ENCODE peak calls at places on chromosomes 12 and 14, in four cellular contexts. Z is bronchial epithelial cell, N is GM12865, I is hepatocyte. D is an unnamed sample.

GRCh38 chr12:54350743-54351142 is 13.5 kb downstream of the GPR84 start:
- DNase-seq in Z (no peak), N (no peak), I (no peak), D (no peak)

GRCh38 chr12:125772403-125772802 is 707.2 kb downstream of the AACS start:
- DNase-seq in I (no peak), N (no peak), Z (no peak), D (no peak)

GRCh38 chr14:56004807-56005579 is 113.2 kb upstream of the PELI2 start:
- DNase-seq in Z (peak), I (peak), N (peak), D (no peak)

GRCh38 chr12:109308534-109309440 is at the start of gene FOXN4:
- DNase-seq in N (no peak), I (peak), Z (no peak), D (no peak)

GRCh38 chr12:93572712-93573551 is 457 bp downstream of the SOCS2 start:
- DNase-seq in Z (no peak), I (peak), N (peak), D (peak)

GRCh38 chr12:95551305-95551704 is at the start of gene USP44:
- DNase-seq in I (no peak), N (no peak), Z (no peak), D (no peak)

GRCh38 chr12:55995366-55995765 is 1.7 kb upstream of the SUOX start:
- DNase-seq in N (no peak), Z (no peak), I (no peak), D (no peak)

GRCh38 chr14:29278301-29278700 is 511.7 kb downstream of the FOXG1 start:
- DNase-seq in I (no peak), N (peak), Z (no peak), D (no peak)

GRCh38 chr12:115873416-115874082 is 403.9 kb downstream of the MED13L start:
- DNase-seq in Z (peak), N (no peak), I (no peak), D (no peak)

GRCh38 chr14:92759300-92759678 is 10.9 kb upstream of the LGMN start:
- DNase-seq in N (peak), I (peak), Z (peak), D (no peak)

GRCh38 chr12:108729612-108730336 is 1.5 kb downstream of the CORO1C start:
- DNase-seq in Z (peak), N (no peak), I (peak), D (no peak)

GRCh38 chr14:72535485-72535884 is 358.4 kb downstream of the DPF3 start:
- DNase-seq in Z (no peak), N (peak), I (no peak), D (no peak)

GRCh38 chr14:63745858-63746425 is 18.1 kb upstream of the SGPP1 start:
- DNase-seq in N (peak), I (no peak), Z (no peak), D (no peak)

GRCh38 chr14:104683653-104684448 is 5.6 kb upstream of the INF2 start:
- DNase-seq in I (no peak), Z (no peak), N (no peak), D (no peak)

GRCh38 chr14:23573384-23573783 is 5.2 kb downstream of the JPH4 start:
- DNase-seq in N (no peak), Z (no peak), I (peak), D (no peak)

GRCh38 chr12:4270670-4271432 is 2.7 kb upstream of the CCND2 start:
- DNase-seq in N (peak), I (peak), Z (peak), D (peak)

GRCh38 chr14:73834258-73834620 is 17.4 kb upstream of the PTGR2 start:
- DNase-seq in N (no peak), I (no peak), Z (no peak), D (no peak)

GRCh38 chr12:75364918-75365317 is 26.0 kb upstream of the GLIPR1L2 start:
- DNase-seq in Z (no peak), I (no peak), N (no peak), D (no peak)

GRCh38 chr12:119410396-119410795 is 75.9 kb downstream of the CCDC60 start:
- DNase-seq in Z (no peak), I (no peak), N (no peak), D (no peak)

GRCh38 chr14:42110167-42110566 is 503.5 kb downstream of the LRFN5 start:
- DNase-seq in Z (peak), N (peak), I (no peak), D (no peak)

GRCh38 chr14:49999216-49999761 is 106.4 kb downstream of the ARF6 start:
- DNase-seq in N (peak), I (peak), Z (peak), D (peak)

GRCh38 chr12:93790472-93791152 is 113.4 kb downstream of the CRADD start:
- DNase-seq in Z (peak), N (no peak), I (no peak), D (no peak)

GRCh38 chr14:90301580-90302181 is 30.1 kb downstream of the NRDE2 start:
- DNase-seq in N (peak), I (peak), Z (peak), D (no peak)

GRCh38 chr14:21467620-21468019 is 9.1 kb downstream of the RAB2B start:
- DNase-seq in N (no peak), Z (peak), I (no peak), D (no peak)

GRCh38 chr14:28966416-28967233 is 200.0 kb downstream of the FOXG1 start:
- DNase-seq in N (peak), Z (no peak), I (no peak), D (no peak)

GRCh38 chr14:104933721-104934379 is 9.2 kb downstream of the PLD4 start:
- DNase-seq in N (no peak), I (no peak), Z (peak), D (peak)

GRCh38 chr12:127327986-127328385 is 939.0 kb upstream of the TMEM132C start:
- DNase-seq in N (no peak), Z (peak), I (no peak), D (no peak)

GRCh38 chr12:113194971-113195391 is 9.5 kb downstream of the RITA1 start:
- DNase-seq in N (no peak), I (no peak), Z (no peak), D (peak)

GRCh38 chr14:104600805-104601204 is 3.8 kb downstream of the TMEM179 start:
- DNase-seq in N (no peak), I (no peak), Z (no peak), D (no peak)

GRCh38 chr12:27554421-27555186 is 30.6 kb downstream of the PPFIBP1 start:
- DNase-seq in N (no peak), I (peak), Z (no peak), D (peak)

GRCh38 chr12:48810817-48811453 is 7.4 kb upstream of the CACNB3 start:
- DNase-seq in I (peak), N (no peak), Z (peak), D (no peak)

GRCh38 chr14:91399868-91400640 is 17.6 kb downstream of the CCDC88C start:
- DNase-seq in N (peak), I (no peak), Z (no peak), D (no peak)

GRCh38 chr12:75482636-75483035 is 2.1 kb downstream of the GLIPR1 start:
- DNase-seq in I (no peak), N (peak), Z (no peak), D (no peak)

GRCh38 chr12:48084066-48084465 is 21.8 kb downstream of the SENP1 start:
- DNase-seq in Z (peak), I (peak), N (no peak), D (no peak)

GRCh38 chr12:8742501-8742900 is 44.7 kb downstream of the RIMKLB start:
- DNase-seq in N (no peak), Z (peak), I (no peak), D (peak)

GRCh38 chr14:85195872-85196477 is 334.0 kb upstream of the FLRT2 start:
- DNase-seq in I (no peak), Z (peak), N (no peak), D (no peak)

GRCh38 chr14:94564381-94564780 is 3.1 kb downstream of the SERPINA4 start:
- DNase-seq in Z (no peak), N (no peak), I (no peak), D (no peak)
- H3K4me3 ChIP-seq in Z (no peak), N (no peak), I (no peak), D (no peak)

DNA sequence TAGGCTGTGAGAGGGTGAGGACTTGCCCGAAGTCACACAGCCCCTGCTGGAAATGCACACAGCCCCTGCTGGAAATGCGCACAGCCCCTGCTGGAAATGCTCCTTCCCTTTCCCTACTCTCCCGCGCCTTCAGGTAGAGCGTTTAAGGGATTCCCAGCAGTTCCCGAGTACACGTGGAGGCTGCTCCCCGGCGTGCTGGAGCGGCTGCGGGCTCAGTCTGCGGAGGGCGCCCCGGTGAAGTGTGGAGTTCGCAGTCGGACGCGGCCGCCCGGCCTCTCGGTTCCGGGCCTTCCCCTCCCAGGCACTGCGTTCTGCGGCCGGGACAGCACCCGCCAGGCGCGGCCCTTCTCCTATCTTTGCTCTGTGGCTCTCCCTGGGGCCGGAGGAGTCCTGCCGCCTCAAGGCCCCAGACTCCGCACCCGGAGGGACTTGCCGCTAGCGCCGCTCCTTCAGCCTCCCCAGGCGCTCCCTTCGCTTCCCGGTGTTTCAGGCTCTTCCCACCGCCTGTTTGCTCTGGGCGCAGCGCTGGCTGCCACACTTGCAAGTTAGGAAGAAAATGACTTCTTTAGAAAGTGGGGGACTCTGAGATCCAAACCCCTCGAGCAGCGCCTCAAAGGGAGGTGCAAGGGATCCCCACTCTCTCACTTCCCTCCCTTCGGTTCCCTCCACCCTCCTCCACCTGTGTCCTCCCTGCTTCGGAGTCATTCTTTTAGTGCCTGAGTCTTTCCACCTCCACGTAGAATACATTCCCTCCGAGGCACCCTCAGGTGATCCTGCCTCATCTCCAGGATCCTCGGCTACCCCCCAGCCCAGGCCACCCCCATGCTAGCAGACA is 8.3 kb upstream of the TBX5 start:
- DNase-seq in Z (no peak), I (peak), N (no peak), D (no peak)
- H3K4me3 ChIP-seq in Z (no peak), I (no peak), N (no peak), D (no peak)

DNA sequence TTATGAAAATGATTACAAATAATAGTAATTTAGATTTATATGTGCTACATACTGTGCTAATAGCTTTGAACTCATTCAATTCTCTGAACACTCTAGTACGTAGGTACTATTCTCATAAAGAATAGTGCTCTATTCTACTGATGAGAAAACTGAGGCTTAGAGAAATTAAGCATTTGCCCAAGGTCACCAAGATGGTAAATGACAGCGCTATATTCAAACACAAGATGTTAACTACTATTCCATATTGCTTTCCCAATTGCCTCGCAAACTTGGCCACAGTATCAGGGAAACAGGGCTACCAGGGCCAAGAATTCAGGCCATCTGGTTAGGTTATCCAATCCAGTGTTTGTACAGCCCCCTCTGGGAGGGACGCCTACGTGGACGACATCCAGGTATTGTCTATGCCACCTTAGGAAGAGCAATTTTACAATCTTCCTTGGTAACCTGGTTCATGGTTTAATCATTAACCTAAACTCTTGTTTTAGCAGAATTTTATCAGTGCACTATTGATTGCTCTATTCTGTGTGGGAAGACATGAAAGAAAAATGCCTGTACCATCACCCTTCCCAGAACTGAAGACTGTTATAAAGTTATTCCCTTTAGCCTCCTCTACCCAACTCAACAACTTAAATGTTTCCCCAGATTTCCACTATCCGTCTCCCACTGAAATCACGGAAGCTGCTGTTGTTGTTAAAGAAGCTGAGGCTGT is 183.1 kb upstream of the GZMB start:
- DNase-seq in N (no peak), Z (no peak), I (peak), D (no peak)
- H3K4me3 ChIP-seq in N (no peak), Z (no peak), I (no peak), D (no peak)

GRCh38 chr12:124470139-124470538 is 97.3 kb downstream of the NCOR2 start:
- DNase-seq in N (no peak), I (no peak), Z (no peak), D (no peak)

GRCh38 chr12:124474709-124475108 is 92.7 kb downstream of the NCOR2 start:
- DNase-seq in I (no peak), Z (no peak), N (no peak), D (no peak)

GRCh38 chr12:124470806-124471205 is 96.6 kb downstream of the NCOR2 start:
- DNase-seq in N (no peak), Z (no peak), I (no peak), D (no peak)

GRCh38 chr12:124471828-124472227 is 95.6 kb downstream of the NCOR2 start:
- DNase-seq in I (no peak), Z (no peak), N (no peak), D (no peak)

GRCh38 chr12:124472690-124473279 is 94.6 kb downstream of the NCOR2 start:
- DNase-seq in I (no peak), Z (no peak), N (no peak), D (no peak)
- H3K4me3 ChIP-seq in I (no peak), Z (no peak), N (no peak), D (no peak)

DNA sequence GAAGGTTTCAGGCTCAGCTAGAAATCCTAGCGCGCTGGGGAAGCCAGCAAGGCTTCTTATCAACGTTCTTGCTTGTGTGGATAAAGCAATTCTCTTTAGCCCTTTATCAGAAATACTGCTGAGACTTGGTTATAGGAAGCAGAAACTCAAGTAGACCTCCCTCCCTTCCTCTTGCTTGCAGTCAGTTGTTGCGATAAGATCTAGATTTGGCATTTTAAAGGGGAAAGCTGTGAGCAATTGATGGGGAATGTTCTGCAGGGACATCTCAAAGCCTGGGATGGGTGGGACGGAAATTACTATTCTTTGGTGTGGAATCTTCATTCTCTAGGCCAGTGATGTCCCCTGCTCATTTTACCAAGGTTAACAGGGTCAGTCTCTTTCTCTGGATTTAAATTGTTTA is 76.4 kb upstream of the ANO4 start:
- DNase-seq in I (no peak), Z (no peak), N (no peak), D (no peak)
- H3K4me3 ChIP-seq in I (no peak), Z (no peak), N (no peak), D (no peak)

GRCh38 chr12:79935021-79935623 is at the start of gene PPP1R12A:
- DNase-seq in I (peak), Z (peak), N (peak), D (peak)
- H3K4me3 ChIP-seq in I (peak), Z (peak), N (peak), D (peak)

GRCh38 chr12:106245767-106246166 is 2.1 kb downstream of the CKAP4 start:
- DNase-seq in Z (peak), I (peak), N (no peak), D (peak)
- H3K4me3 ChIP-seq in Z (no peak), I (peak), N (no peak), D (no peak)

GRCh38 chr12:15770021-15770420 is 19.2 kb downstream of the EPS8 start:
- DNase-seq in Z (no peak), N (no peak), I (no peak), D (no peak)
- H3K4me3 ChIP-seq in Z (no peak), N (no peak), I (no peak), D (no peak)